ENCODE peak calls at places on chromosomes 6 and 20, in ten cellular contexts. W is tibial artery, C is cardiac fibroblast, D is body of pancreas, I is lung, A is HFF-Myc, F is breast epithelium, M is astrocyte of the spinal cord, B is GM12865, X is AG10803. Q is an unnamed sample.

GRCh38 chr20:33663161-33664084 is 1.3 kb downstream of the C20orf144 start:
- DNase-seq in W (peak; percentile 67), A (no peak), B (peak; percentile 92), I (peak; percentile 82), F (peak; percentile 69), M (peak; percentile 66), D (peak; percentile 87), X (peak; percentile 71), C (peak; percentile 81), Q (no peak)

GRCh38 chr6:106142876-106143431 is 56.8 kb downstream of the PRDM1 start:
- DNase-seq in W (no peak), B (peak; percentile 17), F (no peak), D (no peak), C (no peak), A (no peak), X (no peak), I (no peak), M (no peak), Q (no peak)

GRCh38 chr20:50462093-50462685 is 48.0 kb upstream of the PTPN1 start:
- DNase-seq in I (no peak), M (no peak), X (peak; percentile 42), A (no peak), D (no peak), C (peak; percentile 60), F (no peak), W (no peak), B (no peak), Q (no peak)

GRCh38 chr20:20427202-20427864 is 59.4 kb downstream of the INSM1 start:
- DNase-seq in A (no peak), M (no peak), F (no peak), B (no peak), C (no peak), X (no peak), D (no peak), I (no peak), W (no peak), Q (no peak)

GRCh38 chr20:46260480-46260879 is 47.8 kb downstream of the CDH22 start:
- DNase-seq in I (peak; percentile 33), A (no peak), B (no peak), D (no peak), C (no peak), W (no peak), M (no peak), F (no peak), X (peak; percentile 23), Q (no peak)

GRCh38 chr6:134240664-134241431 is 77.1 kb downstream of the SGK1 start:
- DNase-seq in C (no peak), I (peak; percentile 73), F (no peak), D (peak; percentile 51), W (peak; percentile 81), B (peak; percentile 67), M (no peak), A (no peak), X (no peak), Q (no peak)

GRCh38 chr20:33145521-33145920 is 22.4 kb upstream of the BPIFA2 start:
- DNase-seq in X (no peak), I (no peak), D (no peak), B (no peak), C (no peak), F (no peak), M (no peak), W (no peak), A (no peak), Q (no peak)

GRCh38 chr6:10138917-10139316 is 276.0 kb downstream of the TFAP2A start:
- DNase-seq in B (peak; percentile 21), W (no peak), I (no peak), X (no peak), D (no peak), A (peak; percentile 38), C (no peak), F (no peak), M (no peak), Q (no peak)

GRCh38 chr6:51640016-51640415 is 447.4 kb downstream of the PKHD1 start:
- DNase-seq in F (no peak), M (no peak), X (no peak), A (no peak), C (no peak), B (no peak), W (no peak), D (no peak), I (no peak), Q (no peak)

GRCh38 chr6:20542927-20543602 is 8.8 kb downstream of the CDKAL1 start:
- DNase-seq in I (no peak), C (peak; percentile 87), A (peak; percentile 57), D (no peak), X (peak; percentile 48), M (peak; percentile 84), B (peak; percentile 85), W (no peak), F (no peak), Q (no peak)

GRCh38 chr6:2763345-2763841 is 1.8 kb upstream of the WRNIP1 start:
- DNase-seq in A (no peak), F (no peak), M (no peak), W (no peak), X (no peak), D (no peak), B (no peak), C (no peak), I (peak; percentile 47), Q (no peak)

GRCh38 chr6:116801971-116802370 is 26.9 kb downstream of the GPRC6A start:
- DNase-seq in D (no peak), X (no peak), F (no peak), I (no peak), A (no peak), W (no peak), C (no peak), M (no peak), B (no peak), Q (no peak)

GRCh38 chr6:125623085-125623484 is 126.3 kb upstream of the HEY2 start:
- DNase-seq in M (no peak), B (no peak), A (no peak), C (no peak), X (no peak), F (no peak), I (no peak), W (no peak), D (no peak), Q (no peak)

GRCh38 chr20:1302578-1303541 is 26.1 kb downstream of the SDCBP2 start:
- DNase-seq in M (no peak), A (no peak), D (no peak), B (no peak), W (no peak), I (no peak), F (no peak), X (no peak), C (no peak), Q (no peak)

GRCh38 chr6:137020771-137021170 is 24.0 kb downstream of the IL20RA start:
- DNase-seq in X (no peak), W (no peak), F (no peak), D (no peak), I (no peak), C (no peak), M (no peak), B (no peak), A (no peak), Q (no peak)

GRCh38 chr6:90222724-90223198 is 73.9 kb downstream of the BACH2 start:
- DNase-seq in M (no peak), D (no peak), W (no peak), F (no peak), X (no peak), B (no peak), A (peak; percentile 15), I (no peak), C (no peak), Q (no peak)

GRCh38 chr20:32451682-32452461 is 93.7 kb downstream of the ASXL1 start:
- DNase-seq in B (no peak), I (no peak), M (no peak), F (peak; percentile 41), A (no peak), W (no peak), C (no peak), D (peak; percentile 23), X (no peak), Q (no peak)

GRCh38 chr6:136926383-136926782 is 4.3 kb downstream of the SLC35D3 start:
- DNase-seq in W (no peak), D (no peak), I (no peak), X (no peak), C (no peak), A (no peak), B (no peak), M (no peak), F (no peak), Q (no peak)

GRCh38 chr6:114327074-114327473 is 15.7 kb downstream of the HS3ST5 start:
- DNase-seq in A (no peak), M (no peak), F (no peak), C (no peak), D (no peak), X (no peak), B (no peak), I (no peak), W (no peak), Q (no peak)
- TF ChIP-seq CTCF in A (no peak), M (no peak), F (no peak), C (no peak), D (no peak), X (no peak), B (no peak), I (no peak), W (no peak), Q (no peak)

GRCh38 chr20:62405108-62405980 is 1.7 kb downstream of the CABLES2 start:
- DNase-seq in A (no peak), D (peak; percentile 57), M (peak; percentile 22), C (peak; percentile 71), I (peak; percentile 49), X (peak; percentile 47), W (peak; percentile 42), B (no peak), F (no peak), Q (no peak)
- H3K4me3 ChIP-seq in A (no peak overlapping the region), D (no peak overlapping the region), M (no peak overlapping the region), C (peak overlapping the region; percentile 67), I (no peak overlapping the region), X (no peak overlapping the region), W (no peak overlapping the region), B (no peak overlapping the region), F (peak overlapping the region; percentile 91), Q (peak overlapping the region; percentile 66)

GRCh38 chr6:70292144-70292543 is 10.7 kb downstream of the COL9A1 start:
- DNase-seq in B (no peak), A (no peak), F (no peak), D (no peak), M (no peak), I (no peak), X (no peak), W (no peak), C (no peak), Q (no peak)

DNA sequence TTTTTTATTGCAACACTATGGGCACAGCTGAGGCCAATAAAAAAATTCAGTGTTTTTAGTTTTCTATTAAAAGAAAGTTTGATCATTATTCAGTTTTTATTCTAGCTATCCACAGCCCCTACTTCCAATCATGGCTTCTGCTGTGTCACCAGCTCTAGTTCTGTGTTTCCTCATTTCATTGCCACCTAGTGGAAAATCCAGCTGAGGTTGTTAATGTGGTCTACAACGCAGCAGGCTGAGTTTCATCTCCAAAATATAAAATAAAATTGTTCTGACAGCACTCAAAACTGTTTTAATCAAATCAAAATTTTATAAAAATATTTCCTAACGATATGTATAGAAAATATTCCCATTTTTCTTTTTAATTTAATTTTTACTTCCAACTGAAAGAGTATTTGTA is 13.6 kb downstream of the COL9A1 start:
- DNase-seq in D (no peak), C (no peak), A (no peak), I (no peak), F (no peak), W (no peak), B (no peak), M (no peak), X (no peak), Q (no peak)
- TF ChIP-seq CTCF in D (no peak), C (peak; percentile 11), A (no peak), I (no peak), F (no peak), W (no peak), B (no peak), M (peak; percentile 26), X (no peak), Q (no peak)

GRCh38 chr6:141218583-141218982 is 914.1 kb upstream of the GJE1 start:
- DNase-seq in B (no peak), M (peak; percentile 5), A (no peak), D (no peak), I (no peak), F (no peak), X (no peak), C (no peak), W (no peak), Q (no peak)
- H3K4me3 ChIP-seq in B (no peak overlapping the region), M (no peak overlapping the region), A (no peak overlapping the region), D (no peak overlapping the region), I (no peak overlapping the region), F (no peak overlapping the region), X (no peak overlapping the region), C (no peak overlapping the region), W (no peak overlapping the region), Q (no peak overlapping the region)